ENCODE peak calls at places on chromosome 14, in ten cellular contexts. One of them, this sample, is unnamed.

GRCh38 chr14:23675337-23675736 is 39.2 kb downstream of the DHRS2 start:
- DNase-seq in lung: no peak
- DNase-seq in ascending aorta: no peak
- DNase-seq in upper lobe of right lung: no peak
- DNase-seq in fibroblast of lung: no peak
- DNase-seq in pancreas: no peak
- DNase-seq in RWPE2: no peak
- DNase-seq in HFF-Myc: no peak
- DNase-seq in tibial nerve: no peak
- DNase-seq in left ventricle myocardium inferior: no peak
- DNase-seq in this sample: no peak

GRCh38 chr14:64680013-64680674 is 24.1 kb upstream of the PLEKHG3 start:
- DNase-seq in lung: no peak
- DNase-seq in ascending aorta: peak; percentile 78
- DNase-seq in upper lobe of right lung: no peak
- DNase-seq in fibroblast of lung: no peak
- DNase-seq in pancreas: no peak
- DNase-seq in RWPE2: peak; percentile 97
- DNase-seq in HFF-Myc: no peak
- DNase-seq in tibial nerve: no peak
- DNase-seq in left ventricle myocardium inferior: no peak
- DNase-seq in this sample: no peak

GRCh38 chr14:96229315-96229714 is 24.7 kb downstream of the BDKRB2 start:
- DNase-seq in lung: no peak
- DNase-seq in ascending aorta: no peak
- DNase-seq in upper lobe of right lung: peak; percentile 40
- DNase-seq in fibroblast of lung: no peak
- DNase-seq in pancreas: no peak
- DNase-seq in RWPE2: no peak
- DNase-seq in HFF-Myc: no peak
- DNase-seq in tibial nerve: no peak
- DNase-seq in left ventricle myocardium inferior: no peak
- DNase-seq in this sample: no peak

GRCh38 chr14:51365241-51365940 is 125.3 kb downstream of the TMX1 start:
- DNase-seq in lung: no peak
- DNase-seq in ascending aorta: no peak
- DNase-seq in upper lobe of right lung: no peak
- DNase-seq in fibroblast of lung: peak; percentile 47
- DNase-seq in pancreas: no peak
- DNase-seq in RWPE2: no peak
- DNase-seq in HFF-Myc: no peak
- DNase-seq in tibial nerve: no peak
- DNase-seq in left ventricle myocardium inferior: no peak
- DNase-seq in this sample: no peak

GRCh38 chr14:101762530-101763101 is 1.1 kb downstream of the PPP2R5C start:
- DNase-seq in lung: no peak
- DNase-seq in ascending aorta: no peak
- DNase-seq in upper lobe of right lung: no peak
- DNase-seq in fibroblast of lung: no peak
- DNase-seq in pancreas: no peak
- DNase-seq in RWPE2: no peak
- DNase-seq in HFF-Myc: no peak
- DNase-seq in tibial nerve: no peak
- DNase-seq in left ventricle myocardium inferior: no peak
- DNase-seq in this sample: no peak

GRCh38 chr14:59274991-59275391 is 86.5 kb downstream of the DAAM1 start:
- DNase-seq in lung: peak; percentile 44
- DNase-seq in ascending aorta: no peak
- DNase-seq in upper lobe of right lung: peak; percentile 67
- DNase-seq in fibroblast of lung: no peak
- DNase-seq in pancreas: no peak
- DNase-seq in RWPE2: no peak
- DNase-seq in HFF-Myc: no peak
- DNase-seq in tibial nerve: no peak
- DNase-seq in left ventricle myocardium inferior: peak; percentile 41
- DNase-seq in this sample: no peak

GRCh38 chr14:102046337-102047278 is 40.2 kb downstream of the HSP90AA1 start:
- DNase-seq in lung: peak; percentile 79
- DNase-seq in ascending aorta: peak; percentile 90
- DNase-seq in upper lobe of right lung: peak; percentile 88
- DNase-seq in fibroblast of lung: peak; percentile 76
- DNase-seq in pancreas: peak; percentile 88
- DNase-seq in RWPE2: no peak
- DNase-seq in HFF-Myc: peak; percentile 47
- DNase-seq in tibial nerve: peak; percentile 70
- DNase-seq in left ventricle myocardium inferior: peak; percentile 84
- DNase-seq in this sample: peak; percentile 6

GRCh38 chr14:65237023-65237814 is 134.9 kb upstream of the MAX start:
- DNase-seq in lung: no peak
- DNase-seq in ascending aorta: no peak
- DNase-seq in upper lobe of right lung: no peak
- DNase-seq in fibroblast of lung: peak; percentile 20
- DNase-seq in pancreas: no peak
- DNase-seq in RWPE2: no peak
- DNase-seq in HFF-Myc: no peak
- DNase-seq in tibial nerve: no peak
- DNase-seq in left ventricle myocardium inferior: no peak
- DNase-seq in this sample: no peak

GRCh38 chr14:104245075-104245474 is 106.7 kb downstream of the KIF26A start:
- DNase-seq in lung: no peak
- DNase-seq in ascending aorta: no peak
- DNase-seq in upper lobe of right lung: no peak
- DNase-seq in fibroblast of lung: no peak
- DNase-seq in pancreas: no peak
- DNase-seq in RWPE2: peak; percentile 49
- DNase-seq in HFF-Myc: no peak
- DNase-seq in tibial nerve: no peak
- DNase-seq in left ventricle myocardium inferior: no peak
- DNase-seq in this sample: no peak

GRCh38 chr14:68312884-68313725 is 479.8 kb downstream of the ZFP36L1 start:
- DNase-seq in lung: no peak
- DNase-seq in ascending aorta: no peak
- DNase-seq in upper lobe of right lung: no peak
- DNase-seq in fibroblast of lung: no peak
- DNase-seq in pancreas: no peak
- DNase-seq in RWPE2: no peak
- DNase-seq in HFF-Myc: no peak
- DNase-seq in tibial nerve: no peak
- DNase-seq in left ventricle myocardium inferior: no peak
- DNase-seq in this sample: no peak

GRCh38 chr14:89747146-89747545 is 207.4 kb downstream of the EFCAB11 start:
- DNase-seq in lung: no peak
- DNase-seq in ascending aorta: no peak
- DNase-seq in upper lobe of right lung: no peak
- DNase-seq in fibroblast of lung: no peak
- DNase-seq in pancreas: no peak
- DNase-seq in RWPE2: no peak
- DNase-seq in HFF-Myc: no peak
- DNase-seq in tibial nerve: no peak
- DNase-seq in left ventricle myocardium inferior: no peak
- DNase-seq in this sample: no peak

GRCh38 chr14:97723834-97724770 is 926.9 kb downstream of the VRK1 start:
- DNase-seq in lung: no peak
- DNase-seq in ascending aorta: no peak
- DNase-seq in upper lobe of right lung: no peak
- DNase-seq in fibroblast of lung: no peak
- DNase-seq in pancreas: no peak
- DNase-seq in RWPE2: no peak
- DNase-seq in HFF-Myc: no peak
- DNase-seq in tibial nerve: no peak
- DNase-seq in left ventricle myocardium inferior: no peak
- DNase-seq in this sample: no peak
- TF ChIP-seq CTCF in lung: no peak
- TF ChIP-seq CTCF in ascending aorta: no peak
- TF ChIP-seq CTCF in upper lobe of right lung: no peak
- TF ChIP-seq CTCF in fibroblast of lung: no peak
- TF ChIP-seq CTCF in pancreas: no peak
- TF ChIP-seq CTCF in RWPE2: no peak
- TF ChIP-seq CTCF in HFF-Myc: no peak
- TF ChIP-seq CTCF in tibial nerve: no peak
- TF ChIP-seq CTCF in left ventricle myocardium inferior: no peak
- TF ChIP-seq CTCF in this sample: no peak

DNA sequence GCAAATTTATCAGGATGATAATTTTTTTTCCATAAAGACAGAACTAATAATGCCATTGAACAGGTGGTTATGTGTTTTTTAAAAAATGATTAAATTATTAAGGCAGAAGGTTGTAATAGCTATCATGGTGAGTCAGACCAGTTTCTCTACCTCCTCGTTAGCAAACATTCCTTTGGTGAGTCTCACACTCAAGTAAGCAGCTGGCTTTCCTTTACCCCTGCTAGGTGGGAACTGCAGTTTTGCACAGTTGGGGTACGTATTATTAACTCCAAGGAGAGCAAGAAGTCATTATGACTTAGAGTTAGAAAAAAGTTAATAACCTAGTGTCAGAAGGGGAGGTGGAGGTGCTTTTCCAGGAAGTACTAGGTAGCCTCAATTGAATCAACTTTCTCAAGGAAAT is 165.3 kb downstream of the SNAPC1 start:
- DNase-seq in lung: no peak
- DNase-seq in ascending aorta: no peak
- DNase-seq in upper lobe of right lung: no peak
- DNase-seq in fibroblast of lung: peak; percentile 31
- DNase-seq in pancreas: no peak
- DNase-seq in RWPE2: no peak
- DNase-seq in HFF-Myc: no peak
- DNase-seq in tibial nerve: no peak
- DNase-seq in left ventricle myocardium inferior: no peak
- DNase-seq in this sample: peak; percentile 59
- H3K4me3 ChIP-seq in lung: no peak overlapping the region
- H3K4me3 ChIP-seq in ascending aorta: no peak overlapping the region
- H3K4me3 ChIP-seq in upper lobe of right lung: no peak overlapping the region
- H3K4me3 ChIP-seq in fibroblast of lung: no peak overlapping the region
- H3K4me3 ChIP-seq in pancreas: no peak overlapping the region
- H3K4me3 ChIP-seq in RWPE2: no peak overlapping the region
- H3K4me3 ChIP-seq in HFF-Myc: no peak overlapping the region
- H3K4me3 ChIP-seq in tibial nerve: no peak overlapping the region
- H3K4me3 ChIP-seq in left ventricle myocardium inferior: no peak overlapping the region
- H3K4me3 ChIP-seq in this sample: no peak overlapping the region

GRCh38 chr14:73260574-73260973 is 23.3 kb downstream of the PAPLN start:
- DNase-seq in lung: no peak
- DNase-seq in ascending aorta: peak; percentile 44
- DNase-seq in upper lobe of right lung: no peak
- DNase-seq in fibroblast of lung: no peak
- DNase-seq in pancreas: no peak
- DNase-seq in RWPE2: no peak
- DNase-seq in HFF-Myc: no peak
- DNase-seq in tibial nerve: no peak
- DNase-seq in left ventricle myocardium inferior: no peak
- DNase-seq in this sample: no peak
- TF ChIP-seq CTCF in lung: no peak
- TF ChIP-seq CTCF in ascending aorta: no peak
- TF ChIP-seq CTCF in upper lobe of right lung: no peak
- TF ChIP-seq CTCF in fibroblast of lung: no peak
- TF ChIP-seq CTCF in pancreas: no peak
- TF ChIP-seq CTCF in RWPE2: no peak
- TF ChIP-seq CTCF in HFF-Myc: no peak
- TF ChIP-seq CTCF in tibial nerve: no peak
- TF ChIP-seq CTCF in left ventricle myocardium inferior: no peak
- TF ChIP-seq CTCF in this sample: no peak

GRCh38 chr14:95225251-95225887 is 68.0 kb upstream of the DICER1 start:
- DNase-seq in lung: no peak
- DNase-seq in ascending aorta: no peak
- DNase-seq in upper lobe of right lung: no peak
- DNase-seq in fibroblast of lung: no peak
- DNase-seq in pancreas: no peak
- DNase-seq in RWPE2: no peak
- DNase-seq in HFF-Myc: no peak
- DNase-seq in tibial nerve: no peak
- DNase-seq in left ventricle myocardium inferior: no peak
- DNase-seq in this sample: no peak

GRCh38 chr14:95227279-95227860 is 70.0 kb upstream of the DICER1 start:
- DNase-seq in lung: no peak
- DNase-seq in ascending aorta: no peak
- DNase-seq in upper lobe of right lung: no peak
- DNase-seq in fibroblast of lung: peak; percentile 29
- DNase-seq in pancreas: peak; percentile 79
- DNase-seq in RWPE2: no peak
- DNase-seq in HFF-Myc: no peak
- DNase-seq in tibial nerve: no peak
- DNase-seq in left ventricle myocardium inferior: no peak
- DNase-seq in this sample: peak; percentile 56

GRCh38 chr14:95228240-95228639 is 70.9 kb upstream of the DICER1 start:
- DNase-seq in lung: no peak
- DNase-seq in ascending aorta: no peak
- DNase-seq in upper lobe of right lung: no peak
- DNase-seq in fibroblast of lung: no peak
- DNase-seq in pancreas: no peak
- DNase-seq in RWPE2: no peak
- DNase-seq in HFF-Myc: no peak
- DNase-seq in tibial nerve: no peak
- DNase-seq in left ventricle myocardium inferior: no peak
- DNase-seq in this sample: no peak

GRCh38 chr14:95229749-95230148 is 72.4 kb upstream of the DICER1 start:
- DNase-seq in lung: no peak
- DNase-seq in ascending aorta: no peak
- DNase-seq in upper lobe of right lung: no peak
- DNase-seq in fibroblast of lung: no peak
- DNase-seq in pancreas: no peak
- DNase-seq in RWPE2: no peak
- DNase-seq in HFF-Myc: no peak
- DNase-seq in tibial nerve: no peak
- DNase-seq in left ventricle myocardium inferior: no peak
- DNase-seq in this sample: no peak

GRCh38 chr14:95226801-95227200 is 69.5 kb upstream of the DICER1 start:
- DNase-seq in lung: no peak
- DNase-seq in ascending aorta: no peak
- DNase-seq in upper lobe of right lung: no peak
- DNase-seq in fibroblast of lung: no peak
- DNase-seq in pancreas: no peak
- DNase-seq in RWPE2: no peak
- DNase-seq in HFF-Myc: no peak
- DNase-seq in tibial nerve: no peak
- DNase-seq in left ventricle myocardium inferior: no peak
- DNase-seq in this sample: no peak
- H3K4me3 ChIP-seq in lung: no peak overlapping the region
- H3K4me3 ChIP-seq in ascending aorta: peak overlapping the region; percentile 53
- H3K4me3 ChIP-seq in upper lobe of right lung: no peak overlapping the region
- H3K4me3 ChIP-seq in fibroblast of lung: no peak overlapping the region
- H3K4me3 ChIP-seq in pancreas: no peak overlapping the region
- H3K4me3 ChIP-seq in RWPE2: no peak overlapping the region
- H3K4me3 ChIP-seq in HFF-Myc: no peak overlapping the region
- H3K4me3 ChIP-seq in tibial nerve: no peak overlapping the region
- H3K4me3 ChIP-seq in left ventricle myocardium inferior: no peak overlapping the region
- H3K4me3 ChIP-seq in this sample: no peak overlapping the region